ENCODE peak calls at places on chromosome 5, in seven cellular contexts. N is HCT116, B is PC-9, F is OCI-LY7, P is PC-3, I is MM.1S, E is hepatocyte. C is an unnamed sample.
A peak's percentile ranks its signal among the peaks of the same experiment; 100 is the strongest.

GRCh38 chr5:150999704-151000452 is 20.5 kb upstream of the GPX3 start:
- DNase-seq in N (no peak), B (no peak), F (no peak), P (no peak), I (no peak), E (peak; percentile 26), C (no peak)

GRCh38 chr5:51559390-51559789 is 176.1 kb downstream of the ISL1 start:
- DNase-seq in N (no peak), B (no peak), F (no peak), P (no peak), I (no peak), E (no peak), C (no peak)

GRCh38 chr5:170429014-170429413 is 39.8 kb upstream of the KCNMB1 start:
- DNase-seq in N (no peak), B (no peak), F (no peak), P (peak; percentile 12), I (no peak), E (no peak), C (peak; percentile 35)

GRCh38 chr5:777756-778161 is 6.8 kb downstream of the ZDHHC11B start:
- DNase-seq in N (no peak), B (no peak), F (no peak), P (no peak), I (no peak), E (peak; percentile 11), C (no peak)

GRCh38 chr5:4335078-4335477 is 739.4 kb downstream of the IRX1 start:
- DNase-seq in N (no peak), B (no peak), F (no peak), P (no peak), I (no peak), E (no peak), C (no peak)

GRCh38 chr5:36734422-36734821 is 128.0 kb downstream of the SLC1A3 start:
- DNase-seq in N (no peak), B (no peak), F (peak; percentile 31), P (peak; percentile 58), I (no peak), E (peak; percentile 53), C (peak; percentile 60)

GRCh38 chr5:149229298-149229937 is 42.2 kb upstream of the AFAP1L1 start:
- DNase-seq in N (no peak), B (no peak), F (no peak), P (no peak), I (no peak), E (no peak), C (no peak)

GRCh38 chr5:181037365-181037861 is 2.7 kb upstream of the BTNL9 start:
- DNase-seq in N (peak; percentile 41), B (no peak), F (no peak), P (no peak), I (no peak), E (no peak), C (no peak)

GRCh38 chr5:101878190-101878589 is 417.9 kb downstream of the SLCO4C1 start:
- DNase-seq in N (no peak), B (no peak), F (no peak), P (peak; percentile 61), I (no peak), E (no peak), C (no peak)

GRCh38 chr5:143648696-143649095 is 163.3 kb upstream of the HMHB1 start:
- DNase-seq in N (no peak), B (no peak), F (no peak), P (no peak), I (no peak), E (no peak), C (no peak)

GRCh38 chr5:59831341-59831989 is 62.1 kb downstream of the PDE4D start:
- DNase-seq in N (no peak), B (no peak), F (no peak), P (no peak), I (peak; percentile 74), E (no peak), C (no peak)

DNA sequence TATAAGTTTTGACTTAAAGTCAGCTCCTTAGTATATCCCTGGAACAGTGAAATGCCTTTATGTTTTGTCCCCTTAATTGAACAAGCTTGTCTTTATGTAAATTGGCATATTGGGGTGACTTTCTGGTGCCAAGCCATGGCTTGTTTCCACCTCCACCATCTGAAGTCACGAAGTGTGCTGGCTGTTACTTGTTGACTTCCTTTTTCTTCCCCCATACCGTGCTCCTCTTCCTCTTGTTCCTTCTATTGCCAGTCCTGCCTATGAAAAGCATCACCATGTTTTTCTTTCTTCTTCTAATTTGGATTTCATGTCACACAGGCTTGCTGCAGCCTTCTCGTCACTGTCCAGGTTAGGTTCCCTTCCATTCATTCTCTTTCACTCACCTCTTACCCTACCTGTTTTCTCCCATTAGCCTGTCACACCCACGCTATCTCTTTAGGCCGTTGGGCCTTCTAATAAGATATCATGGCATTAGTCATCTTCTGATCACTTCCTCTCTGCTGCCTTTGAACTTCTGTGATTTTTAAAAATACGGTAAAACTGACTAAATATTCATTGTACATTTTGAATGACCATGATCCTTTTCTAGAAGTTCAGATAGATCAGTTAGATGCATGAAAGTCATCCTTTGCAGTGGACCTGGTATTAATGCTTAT is 48.1 kb downstream of the IQGAP2 start:
- DNase-seq in N (no peak), B (no peak), F (no peak), P (no peak), I (no peak), E (no peak), C (no peak)
- H3K9me2 ChIP-seq in N (no peaks in the 10 kb centered on the region), B (no peaks in the 10 kb centered on the region), F (no peaks in the 10 kb centered on the region), P (no peaks in the 10 kb centered on the region), I (no peaks in the 10 kb centered on the region), E (no peaks in the 10 kb centered on the region), C (no peaks in the 10 kb centered on the region)

DNA sequence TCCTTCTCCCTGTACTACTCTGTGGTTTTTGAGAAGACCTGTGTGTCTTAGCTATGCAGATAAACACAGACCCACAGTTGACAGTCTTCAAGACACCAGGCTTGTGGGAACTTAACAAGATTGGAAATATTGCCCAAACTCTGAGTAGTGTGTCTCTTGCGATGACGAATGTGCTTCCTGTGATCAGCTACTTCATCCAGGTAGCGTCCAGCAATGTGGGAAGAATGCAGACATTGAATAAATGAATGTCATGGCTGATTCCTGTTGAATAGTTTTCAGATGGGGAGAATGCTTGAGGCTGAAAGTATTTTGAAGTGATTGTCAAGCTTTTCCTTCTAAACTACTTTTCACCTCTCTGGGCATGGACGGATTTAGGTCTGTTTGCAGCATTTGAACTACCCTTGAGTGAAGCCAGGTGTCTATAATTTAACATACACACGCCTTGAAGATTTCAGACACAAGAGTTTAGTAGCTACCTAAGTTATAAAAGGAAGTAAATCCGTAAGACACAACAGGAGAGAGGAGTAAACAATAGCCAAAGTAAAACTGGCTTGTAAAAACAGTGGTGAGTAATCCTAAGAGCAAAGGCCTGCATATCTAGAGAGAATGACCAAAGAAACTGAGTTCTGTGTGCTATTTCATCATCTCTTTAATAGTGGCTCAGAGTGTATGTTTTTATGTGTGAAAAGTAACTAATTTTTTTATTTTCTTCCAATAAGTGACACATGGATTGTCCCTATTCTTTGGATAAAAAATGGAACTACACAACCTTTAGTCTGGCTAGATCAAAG is 30.0 kb upstream of the ARL14EPL start:
- DNase-seq in N (no peak), B (no peak), F (no peak), P (peak; percentile 43), I (no peak), E (no peak), C (peak; percentile 40)
- H2AFZ ChIP-seq in N (peak overlapping the region; percentile 12), B (peak overlapping the region; percentile 73), F (no peak overlapping the region), P (peak overlapping the region; percentile 64), I (no peak overlapping the region), E (no peak overlapping the region), C (peak overlapping the region; percentile 47)

DNA sequence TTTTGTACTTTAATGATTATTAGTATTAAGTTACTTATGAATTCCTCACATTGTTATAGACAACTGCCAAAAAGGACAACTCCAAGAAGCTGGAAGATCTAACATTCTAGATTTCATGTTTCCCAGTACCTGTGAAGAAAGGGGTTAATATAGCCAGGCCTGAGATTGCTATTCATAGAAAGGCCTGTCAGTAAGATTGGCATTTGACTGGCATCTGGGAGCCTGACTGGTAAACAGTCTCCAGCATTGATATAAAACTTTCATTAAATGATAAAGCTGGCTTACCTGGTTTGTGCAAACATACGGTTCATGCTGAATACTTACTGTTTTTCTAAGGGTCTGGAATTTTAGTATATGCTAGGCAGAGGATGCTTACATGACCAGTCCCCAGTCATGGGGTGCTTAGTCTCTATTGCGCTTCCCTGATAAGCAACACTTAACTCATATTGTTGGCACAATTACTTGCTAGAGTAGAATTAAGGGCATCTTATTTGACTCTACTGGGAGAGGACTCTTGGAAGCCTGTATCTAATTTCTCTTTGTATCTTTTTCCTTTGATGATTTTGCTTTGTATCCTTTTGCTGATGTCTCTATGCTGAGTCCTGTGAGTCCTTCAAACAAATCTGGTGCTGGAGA is 340.4 kb upstream of the SEMA6A start:
- DNase-seq in N (no peak), B (no peak), F (no peak), P (no peak), I (no peak), E (no peak), C (no peak)
- H3K9me2 ChIP-seq in N (no peaks in the 10 kb centered on the region), B (no peaks in the 10 kb centered on the region), F (no peaks in the 10 kb centered on the region), P (no peaks in the 10 kb centered on the region), I (no peaks in the 10 kb centered on the region), E (no peaks in the 10 kb centered on the region), C (no peaks in the 10 kb centered on the region)

DNA sequence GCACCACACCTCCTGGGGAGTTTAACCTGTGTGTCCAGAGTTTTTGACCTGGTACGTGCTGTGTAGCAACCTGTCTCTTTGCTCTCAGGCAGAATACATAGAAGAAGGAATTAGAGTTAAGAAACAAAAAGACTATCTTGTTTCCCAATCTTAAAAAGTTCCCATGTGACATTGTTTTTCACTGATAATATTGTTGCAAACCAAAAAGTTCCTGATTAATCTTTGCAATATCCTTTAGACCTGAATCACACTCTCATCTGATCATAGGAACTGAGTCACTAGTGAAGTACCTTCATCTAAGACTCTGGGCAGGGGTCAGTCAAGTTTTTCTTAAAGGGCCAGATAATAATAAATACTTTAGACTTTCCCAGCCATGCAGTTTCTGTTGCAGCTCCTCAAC is 35.1 kb downstream of the BASP1 start:
- DNase-seq in N (no peak), B (peak; percentile 82), F (no peak), P (peak; percentile 94), I (no peak), E (no peak), C (peak; percentile 37)
- H2AFZ ChIP-seq in N (no peak overlapping the region), B (peak overlapping the region; percentile 11), F (no peak overlapping the region), P (no peak overlapping the region), I (no peak overlapping the region), E (no peak overlapping the region), C (no peak overlapping the region)

C was measured in GM23248.